ENCODE peak calls at places on chromosomes 4 and X, in six cellular contexts. U, B, R, S, F and E are unnamed samples.

GRCh38 chr4:26235500-26235899 is 85.3 kb upstream of the RBPJ start:
- DNase-seq in B (peak; percentile 22), R (peak; percentile 33), U (no peak), F (no peak), S (peak; percentile 38), E (no peak)

GRCh38 chrX:118251251-118251650 is 94.7 kb upstream of the WDR44 start:
- DNase-seq in B (no peak), U (no peak), S (no peak), F (no peak), R (no peak), E (no peak)

GRCh38 chr4:174394915-174395314 is 111.2 kb downstream of the CEP44 start:
- DNase-seq in U (peak; percentile 53), B (no peak), F (no peak), R (no peak), S (no peak), E (no peak)

GRCh38 chr4:123411976-123412589 is 15.5 kb downstream of the SPRY1 start:
- DNase-seq in U (no peak), R (no peak), F (no peak), B (no peak), S (no peak), E (no peak)

GRCh38 chr4:37549003-37549402 is 137.2 kb downstream of the RELL1 start:
- DNase-seq in U (no peak), B (no peak), S (no peak), F (no peak), R (no peak), E (no peak)

GRCh38 chr4:53505947-53506346 is 85.3 kb downstream of the LNX1 start:
- DNase-seq in B (no peak), S (no peak), U (no peak), R (no peak), F (no peak), E (no peak)

GRCh38 chrX:96407981-96408380 is 276.7 kb upstream of the DIAPH2 start:
- DNase-seq in U (peak; percentile 14), F (no peak), R (no peak), S (no peak), B (no peak), E (no peak)

GRCh38 chr4:5821665-5822358 is 71.1 kb downstream of the CRMP1 start:
- DNase-seq in B (no peak), U (peak; percentile 11), R (no peak), S (no peak), F (peak; percentile 63), E (no peak)

GRCh38 chrX:39556056-39556455 is 541.7 kb downstream of the BCOR start:
- DNase-seq in F (no peak), B (no peak), U (no peak), R (no peak), S (no peak), E (no peak)

GRCh38 chr4:104429150-104429741 is 65.4 kb downstream of the CXXC4 start:
- DNase-seq in R (no peak), B (no peak), S (no peak), U (no peak), F (no peak), E (no peak)

GRCh38 chr4:142035556-142035955 is 399.2 kb downstream of the IL15 start:
- DNase-seq in F (no peak), S (no peak), R (no peak), B (no peak), U (no peak), E (no peak)

GRCh38 chr4:137641554-137641953 is 109.3 kb upstream of the PCDH18 start:
- DNase-seq in S (no peak), U (no peak), B (no peak), F (no peak), R (no peak), E (no peak)

GRCh38 chr4:27043200-27043599 is 182.6 kb downstream of the STIM2 start:
- DNase-seq in R (no peak), F (no peak), B (no peak), S (no peak), U (no peak), E (no peak)

GRCh38 chr4:184899261-184900134 is 73.7 kb upstream of the ACSL1 start:
- DNase-seq in U (no peak), R (peak; percentile 68), S (no peak), F (no peak), B (no peak), E (peak; percentile 73)

GRCh38 chrX:131677655-131678628 is 134.1 kb downstream of the OR13H1 start:
- DNase-seq in F (peak; percentile 79), B (peak; percentile 28), U (peak; percentile 38), R (peak; percentile 47), S (no peak), E (no peak)

GRCh38 chr4:7217453-7218310 is 25.3 kb downstream of the SORCS2 start:
- DNase-seq in B (no peak), U (peak; percentile 45), R (peak; percentile 41), F (no peak), S (no peak), E (no peak)

GRCh38 chrX:47358387-47359065 is 11.9 kb upstream of the ZNF157 start:
- DNase-seq in S (no peak), B (peak; percentile 26), F (no peak), R (no peak), U (no peak), E (no peak)

GRCh38 chr4:54238389-54238788 is 9.3 kb downstream of the PDGFRA start:
- DNase-seq in U (no peak), R (no peak), F (no peak), B (no peak), S (no peak), E (no peak)

GRCh38 chr4:155442267-155443105 is 65.7 kb upstream of the MAP9 start:
- DNase-seq in U (peak; percentile 56), B (peak; percentile 47), S (peak; percentile 78), F (peak; percentile 82), R (peak; percentile 78), E (peak; percentile 65)

GRCh38 chr4:151158979-151159378 is 59.6 kb downstream of the RPS3A start:
- DNase-seq in R (no peak), S (no peak), B (no peak), U (no peak), F (no peak), E (no peak)

GRCh38 chr4:148057425-148058020 is 325.6 kb downstream of the ARHGAP10 start:
- DNase-seq in R (no peak), F (no peak), U (no peak), B (no peak), S (no peak), E (no peak)

GRCh38 chrX:85243155-85243554 is 424 bp downstream of the SATL1 start:
- DNase-seq in R (no peak), B (no peak), U (no peak), S (no peak), F (no peak), E (no peak)

GRCh38 chrX:30965751-30966150 is 76.7 kb upstream of the TAB3 start:
- DNase-seq in F (no peak), U (no peak), R (no peak), S (no peak), B (no peak), E (no peak)

GRCh38 chr4:159222158-159222557 is 119.3 kb downstream of the RAPGEF2 start:
- DNase-seq in S (no peak), B (no peak), U (no peak), R (no peak), F (no peak), E (no peak)

GRCh38 chr4:56468097-56468422 is 643 bp downstream of the SRP72 start:
- DNase-seq in R (peak; percentile 37), F (no peak), B (peak; percentile 29), U (peak; percentile 40), S (no peak), E (no peak)

DNA sequence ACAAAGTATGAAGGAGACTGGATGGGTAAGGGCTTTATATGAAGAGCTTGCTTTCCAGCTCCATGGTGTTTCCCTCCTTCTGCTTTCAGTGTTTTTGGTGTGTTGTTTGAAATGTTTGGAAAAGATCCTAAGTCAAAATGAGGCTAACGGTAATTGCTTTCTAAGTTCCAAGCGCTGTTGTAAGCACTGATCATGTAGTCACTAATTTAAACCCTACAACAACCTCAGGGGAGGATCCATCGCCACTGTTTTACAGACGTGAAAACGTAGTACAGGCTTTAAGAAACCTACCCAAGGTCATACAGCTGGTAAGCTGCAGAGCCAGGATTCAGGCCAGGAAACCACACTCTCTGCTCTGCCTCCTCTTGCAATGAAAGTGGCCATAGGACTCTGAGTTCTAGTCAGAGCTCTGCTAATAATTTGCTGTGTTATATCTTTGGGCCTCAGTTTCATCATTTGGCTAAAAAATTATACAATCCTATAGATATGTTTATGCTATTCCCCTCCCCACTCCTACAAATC is 102.9 kb upstream of the PGRMC2 start:
- DNase-seq in U (no peak), S (no peak), R (no peak), F (no peak), B (no peak), E (no peak)
- H3K4me1 ChIP-seq in U (peaks cover 63% of the 10 kb centered on the region), S (peaks cover 63% of the 10 kb centered on the region), R (peaks cover 48% of the 10 kb centered on the region), F (peaks cover 3% of the 10 kb centered on the region), B (peaks cover 6% of the 10 kb centered on the region), E (peaks cover 11% of the 10 kb centered on the region)

GRCh38 chrX:23782863-23783568 is at the start of gene SAT1:
- DNase-seq in S (peak; percentile 91), F (peak; percentile 97), U (peak; percentile 97), B (peak; percentile 95), R (peak; percentile 96), E (peak; percentile 95)
- TF ChIP-seq POLR2A in S (peak; percentile 95), F (peak; percentile 98), U (peak; percentile 99), B (peak; percentile 98), R (peak; percentile 97), E (peak; percentile 97)

GRCh38 chr4:165289429-165289785 is 38.1 kb upstream of the MSMO1 start:
- DNase-seq in F (no peak), R (no peak), U (no peak), B (no peak), S (no peak), E (no peak)
- H3K4me1 ChIP-seq in F (peaks cover 35% of the 10 kb centered on the region), R (peaks cover 16% of the 10 kb centered on the region), U (peaks cover 8% of the 10 kb centered on the region), B (no peaks in the 10 kb centered on the region), S (peaks cover 12% of the 10 kb centered on the region), E (no peaks in the 10 kb centered on the region)

DNA sequence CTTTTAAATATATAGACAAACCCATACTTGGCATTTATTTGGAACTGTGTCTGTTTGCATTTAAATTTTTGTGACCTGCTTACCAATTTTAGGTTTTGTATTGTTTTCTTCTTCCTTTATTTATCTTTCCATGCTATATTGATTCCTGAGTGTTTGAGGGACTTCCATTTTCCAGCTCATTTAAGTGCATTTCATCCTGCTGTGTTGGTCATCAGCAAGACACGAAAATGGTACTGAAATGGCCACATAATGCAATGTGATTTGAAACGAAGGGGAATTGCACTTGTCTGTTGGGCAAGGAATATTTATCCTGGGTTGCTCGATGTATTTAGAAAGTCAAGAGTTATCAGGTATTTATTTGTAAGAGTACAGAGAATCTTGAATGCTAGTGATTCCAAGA is 524.3 kb upstream of the MAGEB2 start:
- DNase-seq in R (no peak), F (no peak), B (no peak), S (no peak), U (no peak), E (no peak)
- TF ChIP-seq POLR2A in R (no peak), F (no peak), B (no peak), S (no peak), U (no peak), E (no peak)